ENCODE peak calls at places on chromosomes 3 and 15, in seven cellular contexts. O is K562, E is heart right ventricle, T is mucosa of descending colon, W is upper lobe of right lung, S is brain microvascular endothelial cell, U is AG04450. H is an unnamed sample.

GRCh38 chr15:39585394-39585841 is 4.5 kb downstream of the THBS1 start:
- DNase-seq in O (no peak), E (no peak), T (no peak), W (no peak), S (no peak), U (no peak), H (no peak)

GRCh38 chr15:63482874-63483323 is 21.5 kb upstream of the USP3 start:
- DNase-seq in O (no peak), E (no peak), T (no peak), W (no peak), S (no peak), U (no peak), H (no peak)

GRCh38 chr3:157807286-157807685 is 298.9 kb downstream of the SHOX2 start:
- DNase-seq in O (no peak), E (no peak), T (no peak), W (no peak), S (no peak), U (no peak), H (no peak)

GRCh38 chr3:112043621-112044201 is 9.2 kb downstream of the TMPRSS7 start:
- DNase-seq in O (peak), E (peak), T (no peak), W (no peak), S (peak), U (peak), H (no peak)

GRCh38 chr15:36208868-36209582 is 370.4 kb upstream of the CDIN1 start:
- DNase-seq in O (no peak), E (no peak), T (no peak), W (no peak), S (no peak), U (no peak), H (no peak)

GRCh38 chr15:60840306-60840702 is 361.4 kb upstream of the ICE2 start:
- DNase-seq in O (no peak), E (no peak), T (no peak), W (no peak), S (peak), U (no peak), H (no peak)

GRCh38 chr3:115785782-115786181 is 162.5 kb downstream of the GAP43 start:
- DNase-seq in O (no peak), E (no peak), T (no peak), W (no peak), S (no peak), U (no peak), H (no peak)

GRCh38 chr3:66415867-66416428 is 84.9 kb downstream of the LRIG1 start:
- DNase-seq in O (no peak), E (no peak), T (no peak), W (no peak), S (no peak), U (no peak), H (no peak)

GRCh38 chr3:129316121-129317013 is 37.7 kb downstream of the HMCES start:
- DNase-seq in O (peak), E (peak), T (peak), W (peak), S (peak), U (no peak), H (peak)

GRCh38 chr15:89500397-89501270 is 4.3 kb upstream of the RHCG start:
- DNase-seq in O (no peak), E (no peak), T (no peak), W (no peak), S (no peak), U (no peak), H (peak)
- TF ChIP-seq CTCF in O (peak), E (no peak), T (no peak), W (no peak), S (peak), U (peak), H (no peak)

GRCh38 chr3:185153170-185153733 is 392 bp upstream of the C3orf70 start:
- DNase-seq in O (no peak), E (no peak), T (peak), W (no peak), S (peak), U (no peak), H (no peak)
- H3K4me3 ChIP-seq in O (peak), E (peak), T (peak), W (peak), S (peak), U (peak), H (peak)

DNA sequence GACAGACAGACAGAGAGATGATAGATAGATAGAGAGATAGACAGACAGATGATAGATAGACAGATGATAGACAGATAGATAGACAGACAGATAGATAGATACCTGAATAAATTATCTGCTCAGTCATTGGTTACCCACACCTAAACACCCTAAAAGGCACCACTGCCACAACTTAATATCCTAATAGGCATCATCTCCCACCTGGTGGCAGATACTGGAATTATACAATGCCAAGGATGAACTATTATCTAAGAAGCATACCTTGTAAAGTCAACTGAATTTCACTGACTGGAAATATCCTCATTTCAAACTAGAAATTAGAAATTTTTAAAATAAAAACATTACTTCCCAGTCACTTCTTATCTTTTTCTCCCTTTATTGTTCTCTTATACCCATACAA is 19.4 kb upstream of the ATP8B4 start:
- DNase-seq in O (no peak), E (no peak), T (no peak), W (no peak), S (no peak), U (no peak), H (no peak)
- TF ChIP-seq CTCF in O (no peak), E (no peak), T (no peak), W (peak), S (peak), U (peak), H (no peak)

DNA sequence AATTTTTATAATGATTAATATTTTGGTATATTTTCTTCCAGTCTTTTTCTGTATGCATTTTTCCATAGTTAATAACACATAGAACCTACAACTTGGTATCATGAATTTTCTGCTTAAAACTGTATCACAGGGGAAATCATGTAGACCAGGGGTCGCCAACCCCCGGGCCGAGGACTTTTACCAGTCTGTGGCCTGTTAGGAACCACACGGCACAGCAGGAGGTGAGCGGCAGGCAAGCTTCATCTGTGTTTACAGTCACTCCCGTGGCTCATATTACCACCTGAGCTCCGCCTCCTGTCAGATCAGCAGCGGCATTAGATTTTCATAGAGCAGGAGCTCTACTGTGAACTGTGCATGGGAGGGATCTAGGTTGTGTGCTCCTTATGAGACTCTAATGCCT is 54.7 kb downstream of the RPL22L1 start:
- DNase-seq in O (peak), E (no peak), T (peak), W (no peak), S (peak), U (no peak), H (no peak)
- H3K4me3 ChIP-seq in O (no peak), E (no peak), T (no peak), W (no peak), S (no peak), U (no peak), H (no peak)

GRCh38 chr3:79769234-79769633 is 1.4 kb upstream of the ROBO1 start:
- DNase-seq in O (no peak), E (no peak), T (no peak), W (no peak), S (no peak), U (no peak), H (no peak)

GRCh38 chr3:79765854-79766253 is 1.9 kb downstream of the ROBO1 start:
- DNase-seq in O (no peak), E (no peak), T (no peak), W (no peak), S (no peak), U (no peak), H (no peak)

GRCh38 chr3:79767953-79768282 is at the start of gene ROBO1:
- DNase-seq in O (no peak), E (no peak), T (no peak), W (no peak), S (peak), U (no peak), H (no peak)

GRCh38 chr3:79766474-79767193 is 1.2 kb downstream of the ROBO1 start:
- DNase-seq in O (no peak), E (no peak), T (no peak), W (no peak), S (peak), U (no peak), H (no peak)

GRCh38 chr3:79767194-79767952 is 425 bp downstream of the ROBO1 start:
- DNase-seq in O (no peak), E (no peak), T (no peak), W (no peak), S (peak), U (no peak), H (no peak)
- TF ChIP-seq CTCF in O (no peak), E (no peak), T (no peak), W (no peak), S (peak), U (no peak), H (no peak)

GRCh38 chr15:51234181-51234927 is 104.0 kb downstream of the CYP19A1 start:
- DNase-seq in O (no peak), E (no peak), T (no peak), W (no peak), S (no peak), U (no peak), H (no peak)
- H3K4me3 ChIP-seq in O (no peak), E (no peak), T (no peak), W (no peak), S (no peak), U (no peak), H (no peak)

GRCh38 chr3:37700849-37701248 is 160.8 kb upstream of the CTDSPL start:
- DNase-seq in O (no peak), E (no peak), T (no peak), W (no peak), S (no peak), U (no peak), H (no peak)
- TF ChIP-seq CTCF in O (no peak), E (peak), T (no peak), W (no peak), S (peak), U (no peak), H (no peak)

GRCh38 chr15:99100245-99101173 is 4.4 kb upstream of the SYNM start:
- DNase-seq in O (peak), E (peak), T (peak), W (peak), S (peak), U (no peak), H (peak)
- H3K4me3 ChIP-seq in O (no peak), E (peak), T (no peak), W (peak), S (peak), U (peak), H (peak)

GRCh38 chr15:99154271-99154670 is 49.4 kb downstream of the SYNM start:
- DNase-seq in O (no peak), E (no peak), T (no peak), W (no peak), S (no peak), U (no peak), H (no peak)

GRCh38 chr15:99153026-99153535 is 48.2 kb downstream of the SYNM start:
- DNase-seq in O (no peak), E (no peak), T (no peak), W (no peak), S (no peak), U (no peak), H (no peak)

GRCh38 chr15:99149366-99149765 is 44.5 kb downstream of the SYNM start:
- DNase-seq in O (no peak), E (no peak), T (no peak), W (no peak), S (no peak), U (no peak), H (no peak)

GRCh38 chr15:99148851-99149276 is 44.0 kb downstream of the SYNM start:
- DNase-seq in O (no peak), E (no peak), T (no peak), W (no peak), S (no peak), U (no peak), H (peak)

DNA sequence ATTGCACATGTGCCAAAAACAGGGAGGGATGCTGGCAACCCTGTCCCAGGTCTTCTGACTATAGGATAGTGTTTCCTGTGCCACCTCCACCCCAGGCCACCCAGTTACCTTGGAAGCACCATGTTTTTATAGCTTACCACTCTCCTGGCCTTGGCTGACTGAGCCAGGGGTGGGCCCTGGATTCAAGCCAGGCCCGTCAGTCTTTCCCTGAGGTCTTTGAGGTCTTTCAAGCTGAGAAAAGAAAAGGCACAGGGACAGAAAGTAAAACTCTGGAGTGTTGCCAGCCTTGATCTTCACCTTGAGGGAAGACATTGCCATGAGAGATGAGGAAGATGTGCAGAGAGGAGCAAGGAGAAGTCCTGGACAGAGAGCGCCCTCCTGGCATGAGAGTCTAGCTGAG is 46.3 kb downstream of the SYNM start:
- DNase-seq in O (no peak), E (no peak), T (no peak), W (no peak), S (no peak), U (no peak), H (no peak)
- TF ChIP-seq CTCF in O (no peak), E (no peak), T (no peak), W (no peak), S (no peak), U (no peak), H (no peak)

H was measured in coronary artery.